ENCODE peak calls at places on chromosomes 1 and 21, in seven cellular contexts. E is NT2/D1, P is A673, K is NCI-H524, S is Calu3, Y is GM23338, Z is astrocyte of the hippocampus. R is an unnamed sample.

GRCh38 chr1:148362141-148362929 is 120.8 kb downstream of the PPIAL4G start:
- DNase-seq in Y (peak; percentile 90), E (no peak), K (no peak), S (peak; percentile 34), P (no peak), Z (peak; percentile 61), R (peak; percentile 83)

GRCh38 chr1:38097256-38097655 is 50.7 kb upstream of the POU3F1 start:
- DNase-seq in E (no peak), Z (no peak), K (no peak), S (no peak), P (no peak), Y (no peak), R (no peak)

GRCh38 chr21:41752231-41752681 is 14.6 kb downstream of the RIPK4 start:
- DNase-seq in S (no peak), E (no peak), Y (no peak), Z (peak; percentile 36), P (peak; percentile 95), K (no peak), R (peak; percentile 88)

GRCh38 chr1:45097944-45098343 is 85.9 kb downstream of the UROD start:
- DNase-seq in E (no peak), K (no peak), P (peak; percentile 6), Z (no peak), Y (peak; percentile 8), S (no peak), R (no peak)

GRCh38 chr1:161834967-161835366 is 68.8 kb downstream of the ATF6 start:
- DNase-seq in E (no peak), K (no peak), Z (no peak), S (no peak), Y (no peak), P (no peak), R (no peak)

GRCh38 chr1:75618382-75618781 is 7.5 kb upstream of the SLC44A5 start:
- DNase-seq in K (no peak), P (no peak), S (no peak), Y (no peak), Z (no peak), E (no peak), R (no peak)

GRCh38 chr1:100796046-100796445 is 76.5 kb downstream of the VCAM1 start:
- DNase-seq in K (no peak), S (no peak), Z (no peak), Y (no peak), E (no peak), P (no peak), R (no peak)

GRCh38 chr1:99662581-99663208 is 16.8 kb downstream of the PALMD start:
- DNase-seq in P (peak; percentile 37), Z (no peak), E (no peak), S (no peak), K (no peak), Y (no peak), R (no peak)

GRCh38 chr1:16326833-16327404 is 25.4 kb downstream of the FBXO42 start:
- DNase-seq in K (peak; percentile 36), S (no peak), Y (no peak), P (no peak), E (no peak), Z (no peak), R (no peak)

GRCh38 chr1:60657926-60658325 is 424.4 kb upstream of the NFIA start:
- DNase-seq in S (no peak), Z (no peak), E (no peak), K (no peak), Y (no peak), P (no peak), R (no peak)